ENCODE peak calls at places on chromosomes 11 and 22, in nine cellular contexts. One of them, this sample, is unnamed. For H3K27me3, the result is how much of the 10 kb centered on the place peaks cover.

GRCh38 chr22:38165929-38166593 is 15.6 kb downstream of the PLA2G6 start:
- DNase-seq in adrenal gland: no peak
- DNase-seq in BJ: no peak
- DNase-seq in tibial artery: no peak
- DNase-seq in Panc1: no peak
- DNase-seq in ovary: no peak
- DNase-seq in bronchial epithelial cell: no peak
- DNase-seq in CD8-positive, alpha-beta T cell: no peak
- DNase-seq in mesendoderm: no peak
- DNase-seq in this sample: no peak

GRCh38 chr11:1269957-1270356 is 39.5 kb downstream of the TOLLIP start:
- DNase-seq in CD8-positive, alpha-beta T cell: no peak
- DNase-seq in BJ: no peak
- DNase-seq in mesendoderm: no peak
- DNase-seq in ovary: no peak
- DNase-seq in adrenal gland: no peak
- DNase-seq in tibial artery: no peak
- DNase-seq in Panc1: no peak
- DNase-seq in bronchial epithelial cell: no peak
- DNase-seq in this sample: no peak

GRCh38 chr22:46866591-46866990 is 104.1 kb downstream of the TBC1D22A start:
- DNase-seq in ovary: no peak
- DNase-seq in tibial artery: no peak
- DNase-seq in CD8-positive, alpha-beta T cell: no peak
- DNase-seq in BJ: no peak
- DNase-seq in mesendoderm: peak
- DNase-seq in bronchial epithelial cell: peak
- DNase-seq in adrenal gland: no peak
- DNase-seq in Panc1: no peak
- DNase-seq in this sample: no peak

GRCh38 chr22:46754110-46754799 is 8.2 kb upstream of the TBC1D22A start:
- DNase-seq in BJ: peak
- DNase-seq in Panc1: peak
- DNase-seq in ovary: peak
- DNase-seq in tibial artery: peak
- DNase-seq in CD8-positive, alpha-beta T cell: no peak
- DNase-seq in mesendoderm: no peak
- DNase-seq in bronchial epithelial cell: peak
- DNase-seq in adrenal gland: peak
- DNase-seq in this sample: peak

GRCh38 chr22:46269564-46269963 is 1.8 kb downstream of the TTC38 start:
- DNase-seq in bronchial epithelial cell: no peak
- DNase-seq in tibial artery: no peak
- DNase-seq in CD8-positive, alpha-beta T cell: no peak
- DNase-seq in ovary: peak
- DNase-seq in adrenal gland: no peak
- DNase-seq in Panc1: no peak
- DNase-seq in BJ: no peak
- DNase-seq in mesendoderm: no peak
- DNase-seq in this sample: no peak

GRCh38 chr11:95081010-95081409 is 8.6 kb upstream of the ENDOD1 start:
- DNase-seq in CD8-positive, alpha-beta T cell: no peak
- DNase-seq in mesendoderm: no peak
- DNase-seq in Panc1: no peak
- DNase-seq in BJ: no peak
- DNase-seq in tibial artery: no peak
- DNase-seq in bronchial epithelial cell: no peak
- DNase-seq in ovary: no peak
- DNase-seq in adrenal gland: no peak
- DNase-seq in this sample: no peak

GRCh38 chr11:10268746-10269487 is 25.1 kb downstream of the SBF2 start:
- DNase-seq in tibial artery: no peak
- DNase-seq in bronchial epithelial cell: peak
- DNase-seq in adrenal gland: no peak
- DNase-seq in CD8-positive, alpha-beta T cell: no peak
- DNase-seq in ovary: no peak
- DNase-seq in mesendoderm: no peak
- DNase-seq in Panc1: no peak
- DNase-seq in BJ: no peak
- DNase-seq in this sample: no peak

GRCh38 chr11:18775492-18776292 is 15.9 kb downstream of the PTPN5 start:
- DNase-seq in tibial artery: no peak
- DNase-seq in BJ: no peak
- DNase-seq in adrenal gland: peak
- DNase-seq in Panc1: peak
- DNase-seq in ovary: no peak
- DNase-seq in mesendoderm: peak
- DNase-seq in CD8-positive, alpha-beta T cell: peak
- DNase-seq in bronchial epithelial cell: peak
- DNase-seq in this sample: no peak

GRCh38 chr11:26994579-26995210 is 783 bp downstream of the FIBIN start:
- DNase-seq in ovary: peak
- DNase-seq in BJ: no peak
- DNase-seq in Panc1: no peak
- DNase-seq in CD8-positive, alpha-beta T cell: no peak
- DNase-seq in mesendoderm: no peak
- DNase-seq in tibial artery: no peak
- DNase-seq in adrenal gland: no peak
- DNase-seq in bronchial epithelial cell: no peak
- DNase-seq in this sample: no peak

GRCh38 chr11:36056160-36056751 is 112.4 kb downstream of the LDLRAD3 start:
- DNase-seq in mesendoderm: peak
- DNase-seq in bronchial epithelial cell: peak
- DNase-seq in Panc1: no peak
- DNase-seq in tibial artery: no peak
- DNase-seq in BJ: no peak
- DNase-seq in adrenal gland: no peak
- DNase-seq in CD8-positive, alpha-beta T cell: no peak
- DNase-seq in ovary: peak
- DNase-seq in this sample: no peak

GRCh38 chr11:71373791-71374454 is 74.3 kb downstream of the DHCR7 start:
- DNase-seq in CD8-positive, alpha-beta T cell: no peak
- DNase-seq in tibial artery: no peak
- DNase-seq in mesendoderm: no peak
- DNase-seq in adrenal gland: no peak
- DNase-seq in bronchial epithelial cell: no peak
- DNase-seq in Panc1: no peak
- DNase-seq in ovary: no peak
- DNase-seq in BJ: no peak
- DNase-seq in this sample: no peak

GRCh38 chr11:30508594-30508993 is 77.6 kb downstream of the MPPED2 start:
- DNase-seq in Panc1: no peak
- DNase-seq in BJ: no peak
- DNase-seq in tibial artery: no peak
- DNase-seq in ovary: no peak
- DNase-seq in adrenal gland: no peak
- DNase-seq in bronchial epithelial cell: no peak
- DNase-seq in CD8-positive, alpha-beta T cell: no peak
- DNase-seq in mesendoderm: no peak
- DNase-seq in this sample: no peak

GRCh38 chr11:110086892-110087309 is 6.3 kb upstream of the ZC3H12C start:
- DNase-seq in mesendoderm: no peak
- DNase-seq in tibial artery: peak
- DNase-seq in adrenal gland: no peak
- DNase-seq in BJ: no peak
- DNase-seq in ovary: no peak
- DNase-seq in CD8-positive, alpha-beta T cell: no peak
- DNase-seq in Panc1: no peak
- DNase-seq in bronchial epithelial cell: peak
- DNase-seq in this sample: no peak

GRCh38 chr11:83070878-83071640 is 638 bp downstream of the RAB30 start:
- DNase-seq in adrenal gland: peak
- DNase-seq in bronchial epithelial cell: peak
- DNase-seq in CD8-positive, alpha-beta T cell: no peak
- DNase-seq in tibial artery: peak
- DNase-seq in ovary: peak
- DNase-seq in Panc1: no peak
- DNase-seq in BJ: no peak
- DNase-seq in mesendoderm: peak
- DNase-seq in this sample: no peak

GRCh38 chr11:11966826-11967668 is 41.4 kb downstream of the DKK3 start:
- DNase-seq in adrenal gland: peak
- DNase-seq in tibial artery: peak
- DNase-seq in bronchial epithelial cell: peak
- DNase-seq in ovary: peak
- DNase-seq in mesendoderm: peak
- DNase-seq in Panc1: peak
- DNase-seq in BJ: no peak
- DNase-seq in CD8-positive, alpha-beta T cell: peak
- DNase-seq in this sample: no peak

GRCh38 chr11:78040691-78041379 is 17.8 kb upstream of the KCTD14 start:
- DNase-seq in bronchial epithelial cell: no peak
- DNase-seq in Panc1: no peak
- DNase-seq in adrenal gland: no peak
- DNase-seq in tibial artery: no peak
- DNase-seq in CD8-positive, alpha-beta T cell: no peak
- DNase-seq in mesendoderm: peak
- DNase-seq in ovary: no peak
- DNase-seq in BJ: no peak
- DNase-seq in this sample: no peak

GRCh38 chr11:57761301-57762234 is at the start of gene CTNND1:
- DNase-seq in bronchial epithelial cell: peak
- DNase-seq in BJ: peak
- DNase-seq in CD8-positive, alpha-beta T cell: no peak
- DNase-seq in tibial artery: peak
- DNase-seq in ovary: peak
- DNase-seq in adrenal gland: peak
- DNase-seq in Panc1: peak
- DNase-seq in mesendoderm: peak
- DNase-seq in this sample: no peak

GRCh38 chr11:67492069-67492727 is 9.4 kb downstream of the AIP start:
- DNase-seq in tibial artery: no peak
- DNase-seq in ovary: no peak
- DNase-seq in mesendoderm: no peak
- DNase-seq in CD8-positive, alpha-beta T cell: no peak
- DNase-seq in BJ: no peak
- DNase-seq in adrenal gland: no peak
- DNase-seq in bronchial epithelial cell: no peak
- DNase-seq in Panc1: no peak
- DNase-seq in this sample: no peak

GRCh38 chr11:69666752-69667536 is 8.2 kb downstream of the LTO1 start:
- DNase-seq in ovary: no peak
- DNase-seq in adrenal gland: no peak
- DNase-seq in Panc1: no peak
- DNase-seq in tibial artery: no peak
- DNase-seq in BJ: no peak
- DNase-seq in bronchial epithelial cell: no peak
- DNase-seq in CD8-positive, alpha-beta T cell: no peak
- DNase-seq in mesendoderm: no peak
- DNase-seq in this sample: no peak
- H3K27me3 ChIP-seq in ovary: under half
- H3K27me3 ChIP-seq in adrenal gland: under half
- H3K27me3 ChIP-seq in Panc1: under half
- H3K27me3 ChIP-seq in tibial artery: under half
- H3K27me3 ChIP-seq in BJ: under half
- H3K27me3 ChIP-seq in bronchial epithelial cell: under half
- H3K27me3 ChIP-seq in CD8-positive, alpha-beta T cell: under half
- H3K27me3 ChIP-seq in mesendoderm: under half
- H3K27me3 ChIP-seq in this sample: under half

GRCh38 chr22:17926516-17926915 is 97.8 kb downstream of the MICAL3 start:
- DNase-seq in BJ: no peak
- DNase-seq in tibial artery: no peak
- DNase-seq in mesendoderm: no peak
- DNase-seq in CD8-positive, alpha-beta T cell: no peak
- DNase-seq in bronchial epithelial cell: no peak
- DNase-seq in adrenal gland: no peak
- DNase-seq in ovary: no peak
- DNase-seq in Panc1: no peak
- DNase-seq in this sample: no peak

GRCh38 chr22:17928391-17928790 is 96.0 kb downstream of the MICAL3 start:
- DNase-seq in tibial artery: no peak
- DNase-seq in mesendoderm: no peak
- DNase-seq in ovary: no peak
- DNase-seq in bronchial epithelial cell: no peak
- DNase-seq in adrenal gland: no peak
- DNase-seq in Panc1: no peak
- DNase-seq in BJ: no peak
- DNase-seq in CD8-positive, alpha-beta T cell: no peak
- DNase-seq in this sample: no peak

GRCh38 chr22:17924735-17925727 is 99.3 kb downstream of the MICAL3 start:
- DNase-seq in CD8-positive, alpha-beta T cell: no peak
- DNase-seq in bronchial epithelial cell: no peak
- DNase-seq in tibial artery: no peak
- DNase-seq in BJ: no peak
- DNase-seq in ovary: peak
- DNase-seq in adrenal gland: no peak
- DNase-seq in mesendoderm: peak
- DNase-seq in Panc1: no peak
- DNase-seq in this sample: no peak

GRCh38 chr22:17929909-17930308 is 94.5 kb downstream of the MICAL3 start:
- DNase-seq in tibial artery: no peak
- DNase-seq in bronchial epithelial cell: no peak
- DNase-seq in Panc1: no peak
- DNase-seq in ovary: no peak
- DNase-seq in adrenal gland: no peak
- DNase-seq in mesendoderm: no peak
- DNase-seq in CD8-positive, alpha-beta T cell: no peak
- DNase-seq in BJ: no peak
- DNase-seq in this sample: no peak

DNA sequence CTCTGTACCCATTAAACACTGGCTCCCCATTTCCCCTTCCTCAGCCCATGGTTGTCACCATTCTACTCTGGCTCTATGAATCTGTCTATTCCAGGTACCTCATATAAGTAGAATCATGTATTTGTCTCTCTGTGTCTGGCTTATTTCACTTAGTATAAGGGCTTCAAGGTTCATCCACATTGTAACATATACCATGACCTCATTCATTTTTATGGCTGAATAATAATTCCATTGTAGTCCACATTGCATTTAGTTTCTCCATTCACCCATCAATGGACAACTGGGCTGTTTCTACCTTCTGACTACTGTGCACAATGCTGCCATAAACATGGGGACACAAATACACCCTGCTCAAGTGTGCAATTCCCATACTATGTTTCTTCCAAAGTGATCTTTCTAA is 97.3 kb downstream of the MICAL3 start:
- DNase-seq in bronchial epithelial cell: no peak
- DNase-seq in tibial artery: no peak
- DNase-seq in mesendoderm: no peak
- DNase-seq in Panc1: no peak
- DNase-seq in BJ: no peak
- DNase-seq in CD8-positive, alpha-beta T cell: no peak
- DNase-seq in ovary: no peak
- DNase-seq in adrenal gland: no peak
- DNase-seq in this sample: no peak
- H3K27me3 ChIP-seq in bronchial epithelial cell: under half
- H3K27me3 ChIP-seq in tibial artery: under half
- H3K27me3 ChIP-seq in mesendoderm: under half
- H3K27me3 ChIP-seq in Panc1: under half
- H3K27me3 ChIP-seq in BJ: under half
- H3K27me3 ChIP-seq in CD8-positive, alpha-beta T cell: under half
- H3K27me3 ChIP-seq in ovary: under half
- H3K27me3 ChIP-seq in adrenal gland: under half
- H3K27me3 ChIP-seq in this sample: under half

GRCh38 chr11:111307472-111308108 is 9.2 kb downstream of the POU2AF3 start:
- DNase-seq in bronchial epithelial cell: no peak
- DNase-seq in Panc1: no peak
- DNase-seq in mesendoderm: no peak
- DNase-seq in ovary: no peak
- DNase-seq in BJ: no peak
- DNase-seq in CD8-positive, alpha-beta T cell: no peak
- DNase-seq in adrenal gland: no peak
- DNase-seq in tibial artery: no peak
- DNase-seq in this sample: no peak
- H3K27me3 ChIP-seq in bronchial epithelial cell: under half
- H3K27me3 ChIP-seq in Panc1: under half
- H3K27me3 ChIP-seq in mesendoderm: under half
- H3K27me3 ChIP-seq in ovary: under half
- H3K27me3 ChIP-seq in BJ: under half
- H3K27me3 ChIP-seq in CD8-positive, alpha-beta T cell: under half
- H3K27me3 ChIP-seq in adrenal gland: under half
- H3K27me3 ChIP-seq in tibial artery: under half
- H3K27me3 ChIP-seq in this sample: under half

GRCh38 chr11:125410091-125410490 is 86.0 kb downstream of the FEZ1 start:
- DNase-seq in bronchial epithelial cell: peak
- DNase-seq in BJ: no peak
- DNase-seq in mesendoderm: peak
- DNase-seq in tibial artery: no peak
- DNase-seq in CD8-positive, alpha-beta T cell: no peak
- DNase-seq in Panc1: no peak
- DNase-seq in ovary: no peak
- DNase-seq in adrenal gland: no peak
- DNase-seq in this sample: no peak
- H3K27me3 ChIP-seq in bronchial epithelial cell: under half
- H3K27me3 ChIP-seq in BJ: under half
- H3K27me3 ChIP-seq in mesendoderm: under half
- H3K27me3 ChIP-seq in tibial artery: under half
- H3K27me3 ChIP-seq in CD8-positive, alpha-beta T cell: under half
- H3K27me3 ChIP-seq in Panc1: under half
- H3K27me3 ChIP-seq in ovary: under half
- H3K27me3 ChIP-seq in adrenal gland: under half
- H3K27me3 ChIP-seq in this sample: under half